ENCODE peak calls at places on chromosomes 12 and 14, in four cellular contexts. One of them, this sample, is unnamed.

GRCh38 chr12:120077260-120077659 is 39.3 kb downstream of the RAB35 start:
- DNase-seq in lower leg skin: no peak
- DNase-seq in adrenal gland: no peak
- DNase-seq in astrocyte of the cerebellum: no peak
- DNase-seq in this sample: no peak

GRCh38 chr12:51954465-51955361 is 3.2 kb downstream of the ACVR1B start:
- DNase-seq in lower leg skin: peak; percentile 40
- DNase-seq in adrenal gland: no peak
- DNase-seq in astrocyte of the cerebellum: no peak
- DNase-seq in this sample: no peak

GRCh38 chr12:121805800-121806555 is 2.2 kb downstream of the SETD1B start:
- DNase-seq in lower leg skin: no peak
- DNase-seq in adrenal gland: no peak
- DNase-seq in astrocyte of the cerebellum: no peak
- DNase-seq in this sample: no peak

GRCh38 chr12:105024926-105025325 is 38.8 kb downstream of the NOPCHAP1 start:
- DNase-seq in lower leg skin: no peak
- DNase-seq in adrenal gland: no peak
- DNase-seq in astrocyte of the cerebellum: no peak
- DNase-seq in this sample: no peak

GRCh38 chr12:53974084-53975018 is at the start of gene HOTAIR:
- DNase-seq in lower leg skin: no peak
- DNase-seq in adrenal gland: no peak
- DNase-seq in astrocyte of the cerebellum: no peak
- DNase-seq in this sample: no peak

GRCh38 chr12:67220065-67220464 is 49.1 kb upstream of the CAND1 start:
- DNase-seq in lower leg skin: no peak
- DNase-seq in adrenal gland: peak; percentile 27
- DNase-seq in astrocyte of the cerebellum: no peak
- DNase-seq in this sample: no peak

GRCh38 chr14:95725685-95726336 is 11.9 kb upstream of the TCL1A start:
- DNase-seq in lower leg skin: no peak
- DNase-seq in adrenal gland: no peak
- DNase-seq in astrocyte of the cerebellum: no peak
- DNase-seq in this sample: no peak

GRCh38 chr14:90803249-90803648 is 13.0 kb downstream of the TTC7B start:
- DNase-seq in lower leg skin: no peak
- DNase-seq in adrenal gland: no peak
- DNase-seq in astrocyte of the cerebellum: no peak
- DNase-seq in this sample: no peak

GRCh38 chr12:38469689-38470088 is 153.1 kb downstream of the ALG10B start:
- DNase-seq in lower leg skin: no peak
- DNase-seq in adrenal gland: no peak
- DNase-seq in astrocyte of the cerebellum: no peak
- DNase-seq in this sample: no peak

GRCh38 chr14:101405931-101406330 is 155.4 kb upstream of the DIO3 start:
- DNase-seq in lower leg skin: no peak
- DNase-seq in adrenal gland: no peak
- DNase-seq in astrocyte of the cerebellum: no peak
- DNase-seq in this sample: no peak

GRCh38 chr12:27960822-27961221 is 11.7 kb downstream of the PTHLH start:
- DNase-seq in lower leg skin: no peak
- DNase-seq in adrenal gland: no peak
- DNase-seq in astrocyte of the cerebellum: no peak
- DNase-seq in this sample: no peak

GRCh38 chr14:51095854-51096823 is 1.2 kb upstream of the TRIM9 start:
- DNase-seq in lower leg skin: peak; percentile 69
- DNase-seq in adrenal gland: peak; percentile 30
- DNase-seq in astrocyte of the cerebellum: no peak
- DNase-seq in this sample: no peak

GRCh38 chr12:121217761-121218160 is 7.8 kb downstream of the P2RX4 start:
- DNase-seq in lower leg skin: no peak
- DNase-seq in adrenal gland: no peak
- DNase-seq in astrocyte of the cerebellum: no peak
- DNase-seq in this sample: no peak

GRCh38 chr14:64659366-64659765 is 44.9 kb upstream of the PLEKHG3 start:
- DNase-seq in lower leg skin: no peak
- DNase-seq in adrenal gland: no peak
- DNase-seq in astrocyte of the cerebellum: no peak
- DNase-seq in this sample: no peak

GRCh38 chr14:99690636-99691035 is 6.5 kb downstream of the CYP46A1 start:
- DNase-seq in lower leg skin: no peak
- DNase-seq in adrenal gland: no peak
- DNase-seq in astrocyte of the cerebellum: no peak
- DNase-seq in this sample: no peak

GRCh38 chr14:34713681-34714319 is 593 bp downstream of the CFL2 start:
- DNase-seq in lower leg skin: peak; percentile 22
- DNase-seq in adrenal gland: peak; percentile 33
- DNase-seq in astrocyte of the cerebellum: no peak
- DNase-seq in this sample: peak; percentile 67

GRCh38 chr12:48000878-48001321 is 3.4 kb downstream of the COL2A1 start:
- DNase-seq in lower leg skin: peak; percentile 32
- DNase-seq in adrenal gland: no peak
- DNase-seq in astrocyte of the cerebellum: peak; percentile 16
- DNase-seq in this sample: no peak

GRCh38 chr12:53268009-53268636 is at the start of gene ESPL1:
- DNase-seq in lower leg skin: peak; percentile 46
- DNase-seq in adrenal gland: peak; percentile 71
- DNase-seq in astrocyte of the cerebellum: peak; percentile 50
- DNase-seq in this sample: peak; percentile 69

GRCh38 chr12:91171475-91171874 is 11.1 kb downstream of the DCN start:
- DNase-seq in lower leg skin: no peak
- DNase-seq in adrenal gland: no peak
- DNase-seq in astrocyte of the cerebellum: no peak
- DNase-seq in this sample: no peak

GRCh38 chr12:28710882-28711281 is 438.2 kb upstream of the FAR2 start:
- DNase-seq in lower leg skin: no peak
- DNase-seq in adrenal gland: no peak
- DNase-seq in astrocyte of the cerebellum: peak; percentile 63
- DNase-seq in this sample: no peak

GRCh38 chr12:120132863-120133385 is 16.4 kb upstream of the RAB35 start:
- DNase-seq in lower leg skin: no peak
- DNase-seq in adrenal gland: no peak
- DNase-seq in astrocyte of the cerebellum: no peak
- DNase-seq in this sample: no peak

GRCh38 chr14:99982449-99983250 is 82.6 kb upstream of the EVL start:
- DNase-seq in lower leg skin: no peak
- DNase-seq in adrenal gland: peak; percentile 57
- DNase-seq in astrocyte of the cerebellum: peak; percentile 44
- DNase-seq in this sample: no peak

GRCh38 chr14:43795600-43796228 is 711.4 kb downstream of the FSCB start:
- DNase-seq in lower leg skin: no peak
- DNase-seq in adrenal gland: no peak
- DNase-seq in astrocyte of the cerebellum: no peak
- DNase-seq in this sample: no peak

GRCh38 chr14:54291491-54292191 is 105.2 kb upstream of the CDKN3 start:
- DNase-seq in lower leg skin: no peak
- DNase-seq in adrenal gland: no peak
- DNase-seq in astrocyte of the cerebellum: no peak
- DNase-seq in this sample: peak; percentile 63

GRCh38 chr12:46389130-46389616 is 16.6 kb upstream of the SLC38A2 start:
- DNase-seq in lower leg skin: peak; percentile 71
- DNase-seq in adrenal gland: no peak
- DNase-seq in astrocyte of the cerebellum: peak; percentile 91
- DNase-seq in this sample: no peak

GRCh38 chr12:42706331-42706730 is 116.8 kb upstream of the PRICKLE1 start:
- DNase-seq in lower leg skin: no peak
- DNase-seq in adrenal gland: no peak
- DNase-seq in astrocyte of the cerebellum: peak; percentile 57
- DNase-seq in this sample: no peak

GRCh38 chr14:104422301-104423223 is 157.0 kb upstream of the C14orf180 start:
- DNase-seq in lower leg skin: no peak
- DNase-seq in adrenal gland: no peak
- DNase-seq in astrocyte of the cerebellum: no peak
- DNase-seq in this sample: peak; percentile 40

GRCh38 chr14:75832621-75833297 is 149.0 kb downstream of the TGFB3 start:
- DNase-seq in lower leg skin: no peak
- DNase-seq in adrenal gland: no peak
- DNase-seq in astrocyte of the cerebellum: peak; percentile 65
- DNase-seq in this sample: no peak

GRCh38 chr14:103738706-103739451 is 23.3 kb downstream of the ZFYVE21 start:
- DNase-seq in lower leg skin: no peak
- DNase-seq in adrenal gland: no peak
- DNase-seq in astrocyte of the cerebellum: no peak
- DNase-seq in this sample: no peak

GRCh38 chr14:74456684-74457083 is 30.7 kb upstream of the SYNDIG1L start:
- DNase-seq in lower leg skin: no peak
- DNase-seq in adrenal gland: no peak
- DNase-seq in astrocyte of the cerebellum: no peak
- DNase-seq in this sample: peak; percentile 38

GRCh38 chr14:89276424-89276975 is 140.5 kb downstream of the FOXN3 start:
- DNase-seq in lower leg skin: no peak
- DNase-seq in adrenal gland: no peak
- DNase-seq in astrocyte of the cerebellum: peak; percentile 34
- DNase-seq in this sample: no peak

GRCh38 chr12:12091977-12092663 is 21.4 kb downstream of the BCL2L14 start:
- DNase-seq in lower leg skin: no peak
- DNase-seq in adrenal gland: no peak
- DNase-seq in astrocyte of the cerebellum: peak; percentile 4
- DNase-seq in this sample: no peak

GRCh38 chr12:41917181-41917580 is 227.5 kb downstream of the GXYLT1 start:
- DNase-seq in lower leg skin: no peak
- DNase-seq in adrenal gland: no peak
- DNase-seq in astrocyte of the cerebellum: no peak
- DNase-seq in this sample: no peak

GRCh38 chr12:4743046-4743445 is 22.8 kb downstream of the GALNT8 start:
- DNase-seq in lower leg skin: no peak
- DNase-seq in adrenal gland: no peak
- DNase-seq in astrocyte of the cerebellum: no peak
- DNase-seq in this sample: no peak

GRCh38 chr12:66351301-66351700 is 49.0 kb downstream of the HELB start:
- DNase-seq in lower leg skin: no peak
- DNase-seq in adrenal gland: no peak
- DNase-seq in astrocyte of the cerebellum: no peak
- DNase-seq in this sample: no peak

GRCh38 chr14:88879016-88879415 is 54.6 kb downstream of the TTC8 start:
- DNase-seq in lower leg skin: no peak
- DNase-seq in adrenal gland: no peak
- DNase-seq in astrocyte of the cerebellum: peak; percentile 29
- DNase-seq in this sample: no peak

GRCh38 chr12:325886-326285 is 63.2 kb downstream of the KDM5A start:
- DNase-seq in lower leg skin: no peak
- DNase-seq in adrenal gland: no peak
- DNase-seq in astrocyte of the cerebellum: no peak
- DNase-seq in this sample: no peak

GRCh38 chr12:319116-319515 is 56.5 kb upstream of the SLC6A13 start:
- DNase-seq in lower leg skin: no peak
- DNase-seq in adrenal gland: no peak
- DNase-seq in astrocyte of the cerebellum: peak; percentile 27
- DNase-seq in this sample: no peak

GRCh38 chr12:323507-323906 is 60.9 kb upstream of the SLC6A13 start:
- DNase-seq in lower leg skin: no peak
- DNase-seq in adrenal gland: no peak
- DNase-seq in astrocyte of the cerebellum: no peak
- DNase-seq in this sample: no peak

GRCh38 chr12:321606-322326 is 59.1 kb upstream of the SLC6A13 start:
- DNase-seq in lower leg skin: no peak
- DNase-seq in adrenal gland: no peak
- DNase-seq in astrocyte of the cerebellum: no peak
- DNase-seq in this sample: no peak
- TF ChIP-seq CTCF in lower leg skin: no peak
- TF ChIP-seq CTCF in adrenal gland: peak; percentile 23
- TF ChIP-seq CTCF in astrocyte of the cerebellum: peak; percentile 29
- TF ChIP-seq CTCF in this sample: no peak

DNA sequence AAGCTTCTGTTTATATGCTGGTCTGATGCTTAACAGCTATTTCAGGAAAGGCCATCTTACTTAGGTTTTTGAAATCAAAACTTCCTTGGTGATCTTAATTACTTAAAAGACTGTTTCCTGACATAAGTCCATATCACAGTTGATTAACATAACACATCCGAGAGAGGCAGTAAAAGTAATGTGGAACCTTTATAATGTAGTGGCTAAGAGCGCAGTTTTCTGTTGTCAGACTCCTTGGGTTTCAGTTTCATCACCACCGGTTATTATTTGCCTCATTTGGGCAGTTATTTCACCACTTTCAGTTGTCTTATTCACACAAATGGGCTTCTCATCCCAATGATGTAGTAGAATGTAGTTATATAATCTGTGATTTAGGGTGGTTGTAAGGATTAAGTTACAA is 30.9 kb downstream of the TBC1D15 start:
- DNase-seq in lower leg skin: no peak
- DNase-seq in adrenal gland: no peak
- DNase-seq in astrocyte of the cerebellum: no peak
- DNase-seq in this sample: no peak
- H3K4me3 ChIP-seq in lower leg skin: no peak overlapping the region
- H3K4me3 ChIP-seq in adrenal gland: no peak overlapping the region
- H3K4me3 ChIP-seq in astrocyte of the cerebellum: no peak overlapping the region
- H3K4me3 ChIP-seq in this sample: no peak overlapping the region

DNA sequence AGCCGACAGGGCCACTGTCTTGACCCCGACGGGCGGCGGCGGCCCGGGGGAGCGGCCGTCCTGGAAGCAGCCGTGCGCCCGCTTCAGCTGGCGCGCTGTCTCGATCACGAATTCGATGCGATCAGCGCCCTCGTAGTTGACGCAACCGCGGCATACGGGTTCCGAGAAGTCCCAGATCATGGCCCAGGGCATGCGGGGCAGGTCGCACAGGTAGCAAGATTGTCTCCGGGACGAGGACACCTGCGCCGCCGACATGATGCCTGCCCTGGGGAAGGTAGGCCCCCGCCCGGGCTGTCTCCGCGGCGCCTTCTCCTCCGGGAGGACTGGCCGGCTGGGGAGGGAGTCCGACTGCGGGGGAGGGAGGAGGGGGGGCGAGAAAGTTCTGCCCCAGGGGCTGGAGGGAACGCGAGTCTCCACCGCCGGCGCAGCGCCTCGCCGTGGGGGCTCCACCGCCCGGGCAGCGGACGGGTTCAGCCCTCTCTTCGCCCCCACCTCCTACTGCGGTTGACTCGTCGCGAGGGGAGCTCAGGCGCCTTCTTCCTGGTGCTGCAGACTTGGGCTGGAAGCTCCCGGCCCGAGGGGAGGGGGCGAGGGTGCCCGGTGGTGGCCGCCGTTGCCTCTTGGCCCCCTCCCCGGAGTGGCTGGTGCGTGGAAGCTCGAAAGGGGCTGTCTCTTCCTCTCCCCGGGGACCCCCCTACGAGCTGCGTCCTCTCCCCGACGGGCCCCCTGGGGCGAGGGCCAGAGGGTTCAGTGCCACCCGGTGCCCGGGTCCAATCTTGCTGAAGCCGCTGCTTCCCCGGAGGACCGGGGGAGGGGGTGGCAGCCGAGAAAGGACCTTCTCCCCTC is 747 bp downstream of the IRF2BPL start:
- DNase-seq in lower leg skin: no peak
- DNase-seq in adrenal gland: peak; percentile 83
- DNase-seq in astrocyte of the cerebellum: no peak
- DNase-seq in this sample: no peak
- TF ChIP-seq CTCF in lower leg skin: no peak
- TF ChIP-seq CTCF in adrenal gland: no peak
- TF ChIP-seq CTCF in astrocyte of the cerebellum: no peak
- TF ChIP-seq CTCF in this sample: peak; percentile 58

DNA sequence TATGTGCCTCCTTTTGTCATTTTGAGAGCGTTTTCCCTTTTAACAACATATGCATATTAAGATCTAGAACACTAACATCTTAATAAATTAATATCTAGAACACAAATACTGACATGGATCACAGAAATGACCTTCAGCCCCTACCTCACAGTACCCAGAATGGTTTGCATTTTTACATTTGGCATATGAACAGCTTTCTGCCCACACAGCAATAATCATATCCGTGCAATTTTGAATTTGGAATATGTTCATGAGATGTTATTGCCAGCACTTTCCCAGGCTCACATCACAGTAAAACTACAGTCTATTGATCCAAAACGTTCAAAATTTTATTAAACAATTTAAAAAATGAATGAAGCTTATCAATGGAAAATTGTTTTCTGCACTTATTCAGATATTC is 114.6 kb downstream of the SLC25A21 start:
- DNase-seq in lower leg skin: no peak
- DNase-seq in adrenal gland: no peak
- DNase-seq in astrocyte of the cerebellum: no peak
- DNase-seq in this sample: no peak
- H3K4me3 ChIP-seq in lower leg skin: no peak overlapping the region
- H3K4me3 ChIP-seq in adrenal gland: no peak overlapping the region
- H3K4me3 ChIP-seq in astrocyte of the cerebellum: no peak overlapping the region
- H3K4me3 ChIP-seq in this sample: no peak overlapping the region